ENCODE peak calls at places on chromosomes 16 and 17, in four cellular contexts. U, Y, B and D are unnamed samples.

GRCh38 chr17:77490361-77491183 is 349.8 kb downstream of the SEC14L1 start:
- DNase-seq in U (no peak), Y (no peak), B (no peak), D (no peak)

GRCh38 chr17:69555056-69555455 is 140.6 kb downstream of the MAP2K6 start:
- DNase-seq in U (no peak), Y (no peak), B (no peak), D (no peak)

GRCh38 chr16:68760671-68761275 is 23.7 kb downstream of the CDH1 start:
- DNase-seq in U (no peak), Y (no peak), B (peak; percentile 46), D (peak; percentile 73)

GRCh38 chr16:51119576-51120288 is 31.3 kb downstream of the SALL1 start:
- DNase-seq in U (no peak), Y (no peak), B (no peak), D (no peak)

GRCh38 chr17:48100591-48101011 is 677 bp downstream of the CBX1 start:
- DNase-seq in U (no peak), Y (no peak), B (peak; percentile 39), D (no peak)

GRCh38 chr16:87499189-87499486 is 6.3 kb upstream of the ZCCHC14 start:
- DNase-seq in U (no peak), Y (no peak), B (no peak), D (no peak)

GRCh38 chr17:48012151-48012520 is 25.5 kb downstream of the COPZ2 start:
- DNase-seq in U (no peak), Y (peak; percentile 66), B (peak; percentile 29), D (peak; percentile 70)

GRCh38 chr16:2860826-2861567 is 3.0 kb upstream of the PRSS22 start:
- DNase-seq in U (no peak), Y (no peak), B (no peak), D (peak; percentile 41)

GRCh38 chr17:9138161-9138717 is 116.9 kb downstream of the NTN1 start:
- DNase-seq in U (no peak), Y (no peak), B (no peak), D (no peak)

GRCh38 chr16:67256701-67257230 is 8.0 kb downstream of the SLC9A5 start:
- DNase-seq in U (no peak), Y (no peak), B (no peak), D (no peak)

GRCh38 chr17:17790673-17791464 is 45.9 kb downstream of the SREBF1 start:
- DNase-seq in U (no peak), Y (no peak), B (no peak), D (no peak)

GRCh38 chr17:915416-916201 is 64.0 kb downstream of the NXN start:
- DNase-seq in U (no peak), Y (no peak), B (no peak), D (no peak)

GRCh38 chr17:10999484-10999883 is 161.6 kb upstream of the PIRT start:
- DNase-seq in U (no peak), Y (no peak), B (no peak), D (no peak)

GRCh38 chr17:19756551-19756950 is 8.5 kb upstream of the ALDH3A1 start:
- DNase-seq in U (no peak), Y (no peak), B (no peak), D (no peak)

GRCh38 chr16:81243927-81244326 is 5.4 kb downstream of the BCO1 start:
- DNase-seq in U (no peak), Y (no peak), B (no peak), D (no peak)

GRCh38 chr17:14921936-14922335 is 343.2 kb downstream of the PMP22 start:
- DNase-seq in U (no peak), Y (no peak), B (no peak), D (no peak)

GRCh38 chr17:58391302-58391984 is 25.9 kb downstream of the RNF43 start:
- DNase-seq in U (no peak), Y (no peak), B (peak; percentile 91), D (no peak)

GRCh38 chr17:77548967-77549366 is 408.2 kb downstream of the SEC14L1 start:
- DNase-seq in U (no peak), Y (no peak), B (no peak), D (no peak)

GRCh38 chr17:916315-916714 is 63.3 kb downstream of the NXN start:
- DNase-seq in U (no peak), Y (no peak), B (no peak), D (no peak)

GRCh38 chr16:27761816-27762215 is 211.9 kb downstream of the KATNIP start:
- DNase-seq in U (no peak), Y (no peak), B (no peak), D (no peak)

GRCh38 chr16:70402916-70403659 is 35.8 kb downstream of the ST3GAL2 start:
- DNase-seq in U (no peak), Y (peak; percentile 29), B (no peak), D (no peak)

GRCh38 chr17:2244545-2245525 is 58.8 kb downstream of the SMG6 start:
- DNase-seq in U (peak; percentile 86), Y (peak; percentile 84), B (peak; percentile 67), D (peak; percentile 90)

GRCh38 chr16:15682105-15682570 is 32.1 kb downstream of the NDE1 start:
- DNase-seq in U (peak; percentile 10), Y (no peak), B (peak; percentile 15), D (peak; percentile 69)
- TF ChIP-seq CTCF in U (peak; percentile 40), Y (peak; percentile 73), B (no peak), D (peak; percentile 56)

DNA sequence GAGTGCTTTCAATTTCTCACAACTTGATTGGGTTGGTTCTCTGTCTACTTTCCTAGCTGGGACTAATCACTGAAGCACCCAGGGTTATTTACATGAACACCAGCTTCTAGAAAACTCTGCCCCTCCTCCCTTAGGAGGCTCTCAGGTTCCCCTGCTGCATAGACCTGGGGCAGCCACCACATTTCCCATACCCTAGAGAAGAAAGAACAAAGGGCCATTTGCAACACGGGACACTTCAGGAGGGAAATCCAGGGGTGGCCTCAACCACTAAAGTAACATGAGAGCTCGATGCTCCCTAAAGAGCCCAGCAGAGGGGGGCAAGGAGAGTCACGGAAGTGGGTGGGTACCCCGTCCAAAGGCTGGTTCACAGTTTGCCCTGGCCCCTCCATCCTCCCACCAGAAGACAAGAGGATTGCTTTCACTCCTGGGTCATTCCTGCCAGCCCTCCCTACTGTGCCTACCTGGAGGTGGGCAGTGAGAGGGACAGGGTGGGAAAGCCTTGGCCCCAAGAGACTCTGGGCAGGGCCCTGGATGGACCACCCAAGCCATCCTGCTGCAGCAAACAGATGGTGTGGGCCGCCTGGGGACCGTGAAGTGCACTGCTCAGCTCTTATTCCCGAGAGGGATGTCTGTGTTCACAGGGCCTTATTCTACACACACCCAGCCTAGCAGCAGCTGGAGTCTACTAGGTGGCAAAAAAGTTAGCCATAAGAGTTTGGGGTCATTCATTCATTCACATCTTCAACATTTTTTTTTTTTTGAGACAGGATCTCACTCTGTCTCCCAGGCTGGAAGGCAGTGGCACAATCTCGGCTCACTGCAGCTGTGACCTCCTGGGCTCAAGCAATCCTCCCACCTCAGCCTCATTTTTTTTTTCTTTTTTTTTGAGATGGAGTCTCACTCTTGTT is 392.1 kb downstream of the SOX9 start:
- DNase-seq in U (no peak), Y (no peak), B (no peak), D (no peak)
- TF ChIP-seq CTCF in U (no peak), Y (no peak), B (no peak), D (no peak)

GRCh38 chr16:25235991-25236390 is 19.2 kb downstream of the AQP8 start:
- DNase-seq in U (no peak), Y (no peak), B (no peak), D (no peak)
- TF ChIP-seq CTCF in U (no peak), Y (no peak), B (no peak), D (no peak)

GRCh38 chr17:32443827-32444300 is 446 bp upstream of the PSMD11 start:
- DNase-seq in U (no peak), Y (no peak), B (no peak), D (no peak)

GRCh38 chr17:32445497-32445896 is 1.2 kb downstream of the PSMD11 start:
- DNase-seq in U (no peak), Y (no peak), B (no peak), D (no peak)

GRCh38 chr17:32445976-32446375 is 1.7 kb downstream of the PSMD11 start:
- DNase-seq in U (no peak), Y (no peak), B (no peak), D (peak; percentile 11)

GRCh38 chr17:32445075-32445427 is 741 bp downstream of the PSMD11 start:
- DNase-seq in U (no peak), Y (no peak), B (peak; percentile 13), D (peak; percentile 51)

DNA sequence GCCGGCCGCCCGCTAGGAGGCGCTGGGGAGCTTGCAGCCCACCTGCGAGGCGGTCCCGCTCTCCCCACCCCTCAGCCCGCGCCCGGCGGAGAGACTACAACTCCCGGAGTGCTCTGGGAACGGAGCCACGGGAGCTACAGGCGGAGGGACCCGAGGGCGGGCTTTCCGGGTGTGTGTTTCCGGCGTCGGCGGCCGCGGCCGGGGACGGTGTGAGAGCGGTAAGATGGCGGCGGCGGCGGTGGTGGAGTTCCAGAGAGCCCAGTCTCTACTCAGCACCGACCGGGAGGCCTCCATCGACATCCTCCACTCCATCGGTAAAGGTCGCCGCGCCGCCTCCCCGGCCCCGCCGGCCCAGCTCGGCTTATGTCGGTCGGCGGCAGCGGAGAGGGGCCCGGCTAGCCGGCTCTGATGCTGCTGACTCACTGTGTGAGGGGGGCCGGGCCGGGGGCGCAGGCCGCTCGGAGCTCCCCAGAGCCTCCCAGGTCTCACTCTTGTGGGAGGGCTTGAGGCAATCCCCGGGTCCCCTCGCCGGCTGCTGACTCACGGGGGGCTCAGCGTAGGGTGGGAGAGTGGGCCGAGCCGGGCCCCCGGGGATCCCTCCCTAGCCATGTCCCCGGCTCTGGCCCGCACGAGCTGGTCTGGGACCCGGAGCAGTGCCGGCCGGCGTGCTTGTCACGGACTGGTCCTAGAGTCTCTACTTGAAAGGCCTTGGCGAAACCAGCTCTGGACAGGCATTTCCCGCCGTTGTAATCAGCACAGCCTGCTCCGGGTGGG is at the start of gene PSMD11:
- DNase-seq in U (peak; percentile 90), Y (peak; percentile 99), B (peak; percentile 97), D (peak; percentile 99)
- TF ChIP-seq CTCF in U (peak; percentile 85), Y (peak; percentile 46), B (peak; percentile 88), D (no peak)

DNA sequence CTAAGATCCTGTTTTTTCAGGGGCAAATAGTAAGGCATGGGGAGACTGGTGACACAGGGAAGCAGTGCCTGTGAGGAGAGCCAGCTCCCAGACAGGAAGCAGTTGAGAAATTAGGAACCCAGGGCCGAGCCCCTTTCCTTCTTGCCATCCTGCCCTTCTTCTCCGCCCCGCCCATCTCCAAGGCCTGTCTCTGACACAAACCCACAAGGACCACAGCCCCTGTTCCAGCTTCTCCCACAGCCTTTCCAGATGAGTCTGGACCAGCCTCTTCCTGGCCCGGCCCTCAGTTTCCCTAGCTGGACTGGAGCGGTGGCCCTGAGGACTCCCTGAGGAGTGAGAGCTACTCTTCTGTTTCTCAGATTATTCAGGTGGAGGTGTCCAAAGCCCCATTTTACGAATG is 9.9 kb downstream of the CCDC102A start:
- DNase-seq in U (no peak), Y (no peak), B (no peak), D (no peak)
- TF ChIP-seq CTCF in U (no peak), Y (no peak), B (no peak), D (no peak)

GRCh38 chr17:67559381-67559966 is 158.3 kb upstream of the NOL11 start:
- DNase-seq in U (no peak), Y (no peak), B (no peak), D (peak; percentile 15)
- TF ChIP-seq CTCF in U (no peak), Y (peak; percentile 33), B (no peak), D (peak; percentile 20)